ENCODE peak calls at places on chromosomes 3 and 15, in six cellular contexts. F is heart right ventricle, H is A549, R is T-helper 17 cell, O is IMR-90, E is BE2C. W is an unnamed sample. For H3K9me3, the result is how much of the 10 kb centered on the place peaks cover.

GRCh38 chr15:40891810-40892448 is 2.3 kb upstream of the VPS18 start:
- DNase-seq in F (no peak), H (no peak), R (no peak), O (peak), E (peak), W (no peak)

GRCh38 chr3:23656199-23656598 is 149.6 kb upstream of the UBE2E1 start:
- DNase-seq in F (no peak), H (no peak), R (no peak), O (no peak), E (no peak), W (no peak)

GRCh38 chr3:108054935-108055334 is 35.9 kb downstream of the CD47 start:
- DNase-seq in F (no peak), H (no peak), R (no peak), O (no peak), E (no peak), W (no peak)

GRCh38 chr3:129185774-129186173 is 2.1 kb upstream of the CNBP start:
- DNase-seq in F (no peak), H (no peak), R (no peak), O (no peak), E (no peak), W (no peak)

GRCh38 chr15:58346361-58346760 is 85.4 kb upstream of the LIPC start:
- DNase-seq in F (no peak), H (no peak), R (no peak), O (no peak), E (no peak), W (no peak)

GRCh38 chr15:45539680-45540079 is 17.1 kb upstream of the SLC30A4 start:
- DNase-seq in F (no peak), H (no peak), R (no peak), O (no peak), E (no peak), W (no peak)

GRCh38 chr15:78050851-78051250 is 26.7 kb downstream of the TBC1D2B start:
- DNase-seq in F (no peak), H (no peak), R (no peak), O (no peak), E (no peak), W (no peak)

GRCh38 chr3:66486187-66486586 is 14.6 kb downstream of the LRIG1 start:
- DNase-seq in F (no peak), H (no peak), R (no peak), O (peak), E (no peak), W (no peak)

GRCh38 chr3:99325407-99325806 is 313.0 kb upstream of the COL8A1 start:
- DNase-seq in F (no peak), H (no peak), R (no peak), O (peak), E (no peak), W (no peak)

GRCh38 chr3:27468283-27468886 is 15.8 kb downstream of the SLC4A7 start:
- DNase-seq in F (no peak), H (no peak), R (no peak), O (no peak), E (no peak), W (no peak)

GRCh38 chr3:111691293-111691909 is 96.3 kb upstream of the ZBED2 start:
- DNase-seq in F (no peak), H (peak), R (no peak), O (peak), E (no peak), W (no peak)

GRCh38 chr3:171982829-171983228 is 56.5 kb upstream of the FNDC3B start:
- DNase-seq in F (no peak), H (no peak), R (no peak), O (peak), E (no peak), W (no peak)

GRCh38 chr3:17077614-17078013 is 192.9 kb downstream of the PLCL2 start:
- DNase-seq in F (peak), H (no peak), R (no peak), O (no peak), E (no peak), W (peak)

GRCh38 chr3:176120507-176120906 is 1076.8 kb downstream of the TBL1XR1 start:
- DNase-seq in F (no peak), H (no peak), R (no peak), O (no peak), E (no peak), W (no peak)

GRCh38 chr15:82146990-82147461 is 101.2 kb upstream of the MEX3B start:
- DNase-seq in F (no peak), H (peak), R (no peak), O (peak), E (no peak), W (no peak)

GRCh38 chr3:53846134-53846850 is at the start of the genes CHDH and IL17RB:
- DNase-seq in F (peak), H (peak), R (peak), O (no peak), E (peak), W (peak)

GRCh38 chr15:97998307-97999071 is 38.0 kb downstream of the ARRDC4 start:
- DNase-seq in F (no peak), H (no peak), R (no peak), O (no peak), E (no peak), W (no peak)

GRCh38 chr3:4656646-4657318 is 163.6 kb downstream of the ITPR1 start:
- DNase-seq in F (peak), H (no peak), R (no peak), O (no peak), E (no peak), W (no peak)

GRCh38 chr3:173789530-173789929 is 392.0 kb downstream of the NLGN1 start:
- DNase-seq in F (no peak), H (no peak), R (no peak), O (peak), E (no peak), W (no peak)

GRCh38 chr3:197692641-197693040 is 44.1 kb downstream of the RUBCN start:
- DNase-seq in F (no peak), H (no peak), R (no peak), O (peak), E (no peak), W (no peak)

GRCh38 chr3:149958171-149958796 is 12.4 kb downstream of the PFN2 start:
- DNase-seq in F (no peak), H (no peak), R (no peak), O (no peak), E (no peak), W (no peak)

GRCh38 chr15:74417670-74418069 is 16.1 kb downstream of the SEMA7A start:
- DNase-seq in F (no peak), H (no peak), R (no peak), O (no peak), E (no peak), W (no peak)

GRCh38 chr15:74420193-74420905 is 13.4 kb downstream of the SEMA7A start:
- DNase-seq in F (peak), H (no peak), R (no peak), O (no peak), E (no peak), W (no peak)

GRCh38 chr15:74417230-74417629 is 16.5 kb downstream of the SEMA7A start:
- DNase-seq in F (peak), H (no peak), R (no peak), O (peak), E (no peak), W (no peak)

GRCh38 chr15:74419432-74419831 is 14.3 kb downstream of the SEMA7A start:
- DNase-seq in F (no peak), H (no peak), R (no peak), O (no peak), E (no peak), W (no peak)

GRCh38 chr15:74418575-74419338 is 15.0 kb downstream of the SEMA7A start:
- DNase-seq in F (no peak), H (no peak), R (no peak), O (no peak), E (no peak), W (no peak)
- H3K9me3 ChIP-seq in F (under half), H (under half), R (under half), O (under half), E (under half), W (under half)

GRCh38 chr3:85384372-85384771 is 425.6 kb downstream of the CADM2 start:
- DNase-seq in F (no peak), H (no peak), R (no peak), O (no peak), E (no peak), W (no peak)
- H3K9me3 ChIP-seq in F (under half), H (under half), R (under half), O (under half), E (under half), W (under half)

GRCh38 chr3:138549578-138549977 is 44.5 kb downstream of the CEP70 start:
- DNase-seq in F (no peak), H (no peak), R (no peak), O (no peak), E (no peak), W (no peak)
- H3K9me3 ChIP-seq in F (under half), H (under half), R (under half), O (under half), E (under half), W (under half)

GRCh38 chr15:50959717-50960116 is 51.2 kb downstream of the AP4E1 start:
- DNase-seq in F (no peak), H (no peak), R (no peak), O (no peak), E (no peak), W (no peak)
- H3K9me3 ChIP-seq in F (under half), H (under half), R (under half), O (under half), E (under half), W (under half)

GRCh38 chr15:25182098-25182478 is 227.3 kb downstream of the SNRPN start:
- DNase-seq in F (no peak), H (no peak), R (peak), O (no peak), E (no peak), W (no peak)
- H3K9me3 ChIP-seq in F (under half), H (under half), R (under half), O (half or more), E (under half), W (under half)

GRCh38 chr3:151205482-151205881 is 2.5 kb upstream of the GPR171 start:
- DNase-seq in F (no peak), H (no peak), R (no peak), O (no peak), E (no peak), W (no peak)

GRCh38 chr3:151206196-151206595 is 3.2 kb upstream of the GPR171 start:
- DNase-seq in F (no peak), H (no peak), R (no peak), O (no peak), E (no peak), W (no peak)

GRCh38 chr3:151213151-151213550 is 10.1 kb upstream of the GPR171 start:
- DNase-seq in F (no peak), H (no peak), R (no peak), O (no peak), E (no peak), W (no peak)

GRCh38 chr3:151210676-151211381 is 7.8 kb upstream of the GPR171 start:
- DNase-seq in F (no peak), H (no peak), R (no peak), O (no peak), E (no peak), W (no peak)

GRCh38 chr3:151209652-151210051 is 6.6 kb upstream of the GPR171 start:
- DNase-seq in F (no peak), H (no peak), R (no peak), O (no peak), E (no peak), W (no peak)
- H3K9me3 ChIP-seq in F (under half), H (under half), R (under half), O (under half), E (under half), W (under half)